ENCODE peak calls at places on chromosomes 6 and 20, in ten cellular contexts. K is left ventricle myocardium superior, D is NCI-H510A treated with DMSO at 0.1 percent for 48 hours, S is lung microvascular endothelial cell, H is NCI-H2107, Y is mucosa of gallbladder, J is naive B cell, L is iPS DF 6.9, C is EL, E is psoas muscle. N is an unnamed sample.

GRCh38 chr6:42704251-42704936 is 18.0 kb downstream of the PRPH2 start:
- DNase-seq in S (no peak), J (no peak), E (peak), K (peak), Y (no peak), C (no peak), H (no peak), D (peak), L (peak), N (no peak)

GRCh38 chr20:49043000-49043399 is 3.1 kb upstream of the CSE1L start:
- DNase-seq in J (no peak), E (no peak), L (no peak), S (no peak), Y (no peak), H (peak), D (no peak), K (no peak), C (no peak), N (no peak)

GRCh38 chr20:58511364-58511763 is 3.8 kb downstream of the APCDD1L start:
- DNase-seq in L (no peak), H (no peak), D (no peak), K (no peak), S (peak), E (no peak), C (peak), J (no peak), Y (no peak), N (no peak)

GRCh38 chr6:156909212-156910010 is 132.2 kb downstream of the ARID1B start:
- DNase-seq in K (no peak), S (no peak), H (no peak), E (no peak), D (no peak), L (no peak), J (no peak), Y (no peak), C (no peak), N (no peak)

GRCh38 chr6:143108278-143108677 is 47.6 kb downstream of the AIG1 start:
- DNase-seq in K (no peak), D (no peak), L (no peak), S (no peak), Y (no peak), J (no peak), C (no peak), H (no peak), E (no peak), N (no peak)

GRCh38 chr6:82589509-82590206 is 226.0 kb downstream of the TPBG start:
- DNase-seq in E (no peak), Y (no peak), S (peak), J (no peak), D (no peak), L (no peak), K (no peak), H (no peak), C (peak), N (peak)

GRCh38 chr20:719816-720215 is 44.2 kb upstream of the SCRT2 start:
- DNase-seq in E (no peak), D (no peak), L (no peak), S (no peak), Y (no peak), H (no peak), C (no peak), K (no peak), J (no peak), N (no peak)

GRCh38 chr20:43955244-43956191 is 40.9 kb downstream of the TOX2 start:
- DNase-seq in E (no peak), H (no peak), Y (no peak), J (no peak), C (peak), K (no peak), L (no peak), S (peak), D (no peak), N (no peak)

GRCh38 chr6:149081281-149081680 is 236.2 kb upstream of the TAB2 start:
- DNase-seq in E (no peak), L (no peak), K (no peak), S (no peak), C (no peak), Y (no peak), H (no peak), J (no peak), D (no peak), N (no peak)

GRCh38 chr6:149082320-149082719 is 235.2 kb upstream of the TAB2 start:
- DNase-seq in K (peak), Y (peak), C (peak), E (peak), S (peak), L (peak), J (peak), H (peak), D (peak), N (peak)

GRCh38 chr6:16391451-16391912 is 153.1 kb downstream of the GMPR start:
- DNase-seq in D (no peak), C (peak), S (no peak), Y (no peak), H (no peak), J (no peak), K (no peak), E (no peak), L (no peak), N (no peak)

GRCh38 chr6:165920896-165921671 is 246.6 kb downstream of the TBXT start:
- DNase-seq in J (no peak), Y (no peak), C (no peak), S (no peak), D (no peak), L (no peak), H (no peak), K (no peak), E (no peak), N (no peak)

GRCh38 chr6:165987483-165988305 is 180.0 kb downstream of the TBXT start:
- DNase-seq in Y (peak), D (peak), H (no peak), E (peak), S (peak), L (no peak), K (peak), C (peak), J (no peak), N (no peak)

GRCh38 chr20:10963717-10964266 is 290.0 kb upstream of the JAG1 start:
- DNase-seq in H (no peak), K (no peak), C (no peak), D (no peak), E (no peak), L (no peak), S (peak), Y (no peak), J (no peak), N (no peak)